ENCODE peak calls at places on chromosomes 3 and 15, in four cellular contexts. One of them, this sample, is unnamed.

GRCh38 chr15:29270169-29270955 is 740 bp upstream of the NSMCE3 start:
- DNase-seq in A549: no peak
- DNase-seq in HepG2: no peak
- DNase-seq in K562: no peak
- DNase-seq in this sample: no peak

GRCh38 chr15:59456114-59456513 is 18.1 kb downstream of the FAM81A start:
- DNase-seq in A549: no peak
- DNase-seq in HepG2: no peak
- DNase-seq in K562: no peak
- DNase-seq in this sample: no peak

GRCh38 chr15:74464897-74465296 is 3.9 kb upstream of the UBL7 start:
- DNase-seq in A549: no peak
- DNase-seq in HepG2: no peak
- DNase-seq in K562: no peak
- DNase-seq in this sample: no peak

GRCh38 chr3:185263423-185263822 is 9.6 kb upstream of the EHHADH start:
- DNase-seq in A549: no peak
- DNase-seq in HepG2: no peak
- DNase-seq in K562: no peak
- DNase-seq in this sample: no peak

GRCh38 chr3:189862385-189863023 is 231.3 kb downstream of the TP63 start:
- DNase-seq in A549: no peak
- DNase-seq in HepG2: no peak
- DNase-seq in K562: no peak
- DNase-seq in this sample: no peak

GRCh38 chr3:36444909-36445308 is 64.6 kb downstream of the STAC start:
- DNase-seq in A549: no peak
- DNase-seq in HepG2: no peak
- DNase-seq in K562: no peak
- DNase-seq in this sample: no peak

GRCh38 chr3:194537732-194538247 is 51.0 kb upstream of the ATP13A3 start:
- DNase-seq in A549: peak; percentile 60
- DNase-seq in HepG2: peak; percentile 67
- DNase-seq in K562: no peak
- DNase-seq in this sample: no peak

GRCh38 chr3:40009991-40010390 is 200.6 kb downstream of the MYRIP start:
- DNase-seq in A549: no peak
- DNase-seq in HepG2: no peak
- DNase-seq in K562: no peak
- DNase-seq in this sample: no peak

GRCh38 chr3:151538706-151539403 is 78.0 kb upstream of the IGSF10 start:
- DNase-seq in A549: no peak
- DNase-seq in HepG2: no peak
- DNase-seq in K562: peak; percentile 8
- DNase-seq in this sample: no peak

GRCh38 chr15:56879502-56879901 is 38.9 kb upstream of the TCF12 start:
- DNase-seq in A549: no peak
- DNase-seq in HepG2: no peak
- DNase-seq in K562: no peak
- DNase-seq in this sample: no peak
- TF ChIP-seq NR3C1 in A549: no peak
- TF ChIP-seq NR3C1 in HepG2: no peak
- TF ChIP-seq NR3C1 in K562: no peak
- TF ChIP-seq NR3C1 in this sample: no peak

GRCh38 chr3:139458348-139458747 is 18.0 kb downstream of the RBP2 start:
- DNase-seq in A549: no peak
- DNase-seq in HepG2: no peak
- DNase-seq in K562: no peak
- DNase-seq in this sample: no peak
- TF ChIP-seq USF2 in A549: no peak
- TF ChIP-seq USF2 in HepG2: no peak
- TF ChIP-seq USF2 in K562: no peak
- TF ChIP-seq USF2 in this sample: no peak

GRCh38 chr3:13767896-13768295 is 112.0 kb downstream of the WNT7A start:
- DNase-seq in A549: no peak
- DNase-seq in HepG2: no peak
- DNase-seq in K562: no peak
- DNase-seq in this sample: no peak
- TF ChIP-seq NR3C1 in A549: no peak
- TF ChIP-seq NR3C1 in HepG2: no peak
- TF ChIP-seq NR3C1 in K562: no peak
- TF ChIP-seq NR3C1 in this sample: no peak

DNA sequence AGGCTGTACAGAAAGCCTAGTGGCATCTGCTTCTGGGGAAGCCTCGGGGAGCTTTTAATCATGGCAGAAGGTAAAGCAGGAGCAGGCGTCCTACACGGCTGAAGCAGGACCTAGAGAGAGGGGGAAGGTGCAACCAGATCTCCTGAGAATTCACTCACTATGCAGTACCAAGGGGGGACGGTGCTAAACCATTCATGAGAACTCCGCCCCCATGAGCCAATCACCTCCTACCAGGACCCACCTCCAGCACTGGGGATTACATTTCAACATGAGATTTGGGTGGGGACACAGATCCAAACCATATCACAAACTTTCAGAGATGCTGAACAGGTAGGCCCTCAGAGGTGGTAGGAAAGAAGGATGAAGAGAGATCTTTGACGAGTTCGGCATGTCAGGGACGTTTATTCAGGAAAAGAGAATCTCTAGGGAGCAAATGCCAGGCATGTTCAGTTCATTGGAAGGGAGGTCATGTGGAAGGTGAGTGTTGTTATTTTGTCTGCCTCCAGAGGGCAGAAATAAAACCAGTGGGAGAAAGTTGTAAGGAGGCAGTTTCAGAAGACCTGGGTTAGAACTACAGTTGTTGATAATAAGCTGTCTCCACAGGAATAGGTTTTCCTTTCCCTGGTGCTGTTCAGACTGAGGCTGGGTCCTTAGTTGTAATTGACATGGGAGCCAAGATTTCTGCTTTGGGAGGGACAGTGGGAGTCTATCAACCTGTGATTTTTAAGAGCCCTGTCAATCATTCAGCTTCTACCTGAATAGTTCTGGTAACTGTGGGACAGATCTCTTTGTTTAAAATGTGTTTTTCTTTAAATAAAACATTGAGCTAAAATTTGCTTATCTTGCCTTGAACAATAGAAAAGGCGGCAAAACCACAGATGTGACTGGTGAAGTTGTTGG is 4.3 kb upstream of the FNDC3B start:
- DNase-seq in A549: peak; percentile 32
- DNase-seq in HepG2: no peak
- DNase-seq in K562: peak; percentile 46
- DNase-seq in this sample: peak; percentile 37
- TF ChIP-seq USF2 in A549: no peak
- TF ChIP-seq USF2 in HepG2: no peak
- TF ChIP-seq USF2 in K562: no peak
- TF ChIP-seq USF2 in this sample: no peak

GRCh38 chr3:67090472-67090871 is 92.4 kb downstream of the KBTBD8 start:
- DNase-seq in A549: no peak
- DNase-seq in HepG2: no peak
- DNase-seq in K562: no peak
- DNase-seq in this sample: no peak

GRCh38 chr3:67094769-67095168 is 96.7 kb downstream of the KBTBD8 start:
- DNase-seq in A549: no peak
- DNase-seq in HepG2: no peak
- DNase-seq in K562: no peak
- DNase-seq in this sample: no peak

GRCh38 chr3:67094167-67094566 is 96.1 kb downstream of the KBTBD8 start:
- DNase-seq in A549: no peak
- DNase-seq in HepG2: no peak
- DNase-seq in K562: no peak
- DNase-seq in this sample: no peak

GRCh38 chr3:67087788-67088187 is 89.7 kb downstream of the KBTBD8 start:
- DNase-seq in A549: no peak
- DNase-seq in HepG2: no peak
- DNase-seq in K562: no peak
- DNase-seq in this sample: no peak

DNA sequence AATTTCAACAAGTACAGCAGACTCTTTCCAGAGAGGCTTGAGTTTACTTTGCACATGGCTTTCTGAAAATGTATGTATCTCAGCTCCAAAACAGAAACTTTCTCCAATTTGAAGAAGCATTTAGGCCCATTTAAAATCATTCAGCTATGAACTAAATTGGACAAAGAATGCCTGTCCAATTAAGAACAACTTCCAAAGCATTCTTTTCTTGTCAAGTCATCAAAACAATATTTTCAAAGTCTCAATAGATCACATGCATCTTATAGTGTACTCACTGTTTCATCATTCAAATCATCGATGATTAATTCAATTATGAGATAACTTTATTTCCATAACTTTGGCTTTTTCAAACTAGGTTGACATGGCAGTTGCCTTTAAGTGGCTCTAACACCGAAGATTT is 95.2 kb downstream of the KBTBD8 start:
- DNase-seq in A549: no peak
- DNase-seq in HepG2: no peak
- DNase-seq in K562: no peak
- DNase-seq in this sample: no peak
- TF ChIP-seq NR3C1 in A549: no peak
- TF ChIP-seq NR3C1 in HepG2: no peak
- TF ChIP-seq NR3C1 in K562: no peak
- TF ChIP-seq NR3C1 in this sample: no peak

DNA sequence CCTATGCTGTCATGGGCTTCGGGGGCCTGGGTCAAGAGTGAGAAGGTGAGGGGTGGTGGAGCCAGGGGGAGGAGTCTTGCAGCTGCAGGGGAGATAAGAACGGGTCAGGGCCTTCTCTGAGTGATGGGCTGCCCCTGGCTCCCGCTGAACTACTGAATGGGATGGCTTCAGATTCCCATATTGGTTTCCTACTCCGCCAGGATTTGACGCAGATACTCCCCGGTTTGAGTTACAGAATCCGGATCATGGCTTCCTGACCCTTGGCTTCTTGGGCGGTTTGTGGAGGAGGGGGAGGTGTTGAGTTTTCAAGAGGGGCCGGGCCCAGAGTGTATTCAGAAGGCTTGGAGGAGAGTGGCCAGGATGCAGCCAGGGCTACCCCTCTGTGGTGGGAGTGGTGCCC is 119.9 kb upstream of the ATP2B2 start:
- DNase-seq in A549: no peak
- DNase-seq in HepG2: no peak
- DNase-seq in K562: no peak
- DNase-seq in this sample: no peak
- TF ChIP-seq USF2 in A549: no peak
- TF ChIP-seq USF2 in HepG2: no peak
- TF ChIP-seq USF2 in K562: no peak
- TF ChIP-seq USF2 in this sample: no peak

DNA sequence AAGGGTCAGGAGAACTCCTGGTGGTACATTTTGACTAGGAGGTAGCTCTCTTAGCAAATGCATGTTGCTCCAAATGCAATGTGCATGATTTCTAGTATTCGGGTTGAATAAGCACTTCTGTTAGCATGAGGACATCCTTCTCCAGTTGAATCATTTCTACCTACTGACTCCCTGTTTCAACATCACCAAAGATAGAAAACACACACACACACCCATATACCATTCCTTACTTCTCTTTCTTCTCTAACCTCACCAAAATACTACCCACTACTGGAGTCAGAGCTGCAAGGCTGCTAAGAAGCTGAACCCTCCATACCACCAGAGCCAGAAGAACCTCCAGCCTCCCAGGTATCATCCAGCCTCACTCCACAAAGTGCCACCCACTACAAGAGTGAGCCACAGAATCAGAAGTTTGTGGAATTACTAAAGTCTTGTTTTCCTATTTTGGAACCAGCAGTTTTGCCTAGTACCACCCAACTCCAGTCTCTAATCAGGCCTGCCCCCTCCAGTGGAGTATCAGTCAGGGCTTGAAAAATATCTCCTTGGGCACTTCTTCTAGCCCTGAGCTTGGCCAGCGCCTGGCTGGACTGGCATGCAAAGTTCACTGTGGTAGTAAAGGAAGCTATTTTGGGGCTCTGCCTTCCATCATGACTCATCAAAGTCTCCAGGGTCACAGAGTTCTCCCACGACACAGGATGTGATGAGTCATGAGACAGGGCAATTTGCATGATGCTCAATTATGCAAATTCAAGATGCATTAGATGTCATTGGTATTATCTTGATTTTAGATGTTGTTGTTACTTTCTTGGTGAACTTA is 110.2 kb downstream of the CYP19A1 start:
- DNase-seq in A549: peak; percentile 69
- DNase-seq in HepG2: peak; percentile 24
- DNase-seq in K562: peak; percentile 74
- DNase-seq in this sample: no peak
- TF ChIP-seq NR3C1 in A549: no peak
- TF ChIP-seq NR3C1 in HepG2: no peak
- TF ChIP-seq NR3C1 in K562: no peak
- TF ChIP-seq NR3C1 in this sample: no peak

GRCh38 chr3:16467368-16467767 is 46.1 kb downstream of the RFTN1 start:
- DNase-seq in A549: no peak
- DNase-seq in HepG2: no peak
- DNase-seq in K562: no peak
- DNase-seq in this sample: no peak

GRCh38 chr3:16471897-16472296 is 41.6 kb downstream of the RFTN1 start:
- DNase-seq in A549: no peak
- DNase-seq in HepG2: no peak
- DNase-seq in K562: no peak
- DNase-seq in this sample: no peak

GRCh38 chr3:16466822-16467221 is 46.7 kb downstream of the RFTN1 start:
- DNase-seq in A549: no peak
- DNase-seq in HepG2: no peak
- DNase-seq in K562: no peak
- DNase-seq in this sample: no peak

GRCh38 chr3:16470590-16470989 is 42.9 kb downstream of the RFTN1 start:
- DNase-seq in A549: no peak
- DNase-seq in HepG2: no peak
- DNase-seq in K562: no peak
- DNase-seq in this sample: no peak

GRCh38 chr3:16468114-16469098 is 45.1 kb downstream of the RFTN1 start:
- DNase-seq in A549: no peak
- DNase-seq in HepG2: no peak
- DNase-seq in K562: no peak
- DNase-seq in this sample: no peak
- TF ChIP-seq USF2 in A549: no peak
- TF ChIP-seq USF2 in HepG2: no peak
- TF ChIP-seq USF2 in K562: no peak
- TF ChIP-seq USF2 in this sample: no peak

GRCh38 chr15:58062983-58063382 is 2.5 kb downstream of the ALDH1A2 start:
- DNase-seq in A549: no peak
- DNase-seq in HepG2: no peak
- DNase-seq in K562: no peak
- DNase-seq in this sample: no peak

GRCh38 chr15:58065011-58065444 is 483 bp downstream of the ALDH1A2 start:
- DNase-seq in A549: no peak
- DNase-seq in HepG2: no peak
- DNase-seq in K562: peak; percentile 38
- DNase-seq in this sample: peak; percentile 46

GRCh38 chr15:58064119-58065010 is 1.1 kb downstream of the ALDH1A2 start:
- DNase-seq in A549: no peak
- DNase-seq in HepG2: no peak
- DNase-seq in K562: no peak
- DNase-seq in this sample: no peak

GRCh38 chr15:58062175-58062574 is 3.3 kb downstream of the ALDH1A2 start:
- DNase-seq in A549: no peak
- DNase-seq in HepG2: no peak
- DNase-seq in K562: no peak
- DNase-seq in this sample: no peak

DNA sequence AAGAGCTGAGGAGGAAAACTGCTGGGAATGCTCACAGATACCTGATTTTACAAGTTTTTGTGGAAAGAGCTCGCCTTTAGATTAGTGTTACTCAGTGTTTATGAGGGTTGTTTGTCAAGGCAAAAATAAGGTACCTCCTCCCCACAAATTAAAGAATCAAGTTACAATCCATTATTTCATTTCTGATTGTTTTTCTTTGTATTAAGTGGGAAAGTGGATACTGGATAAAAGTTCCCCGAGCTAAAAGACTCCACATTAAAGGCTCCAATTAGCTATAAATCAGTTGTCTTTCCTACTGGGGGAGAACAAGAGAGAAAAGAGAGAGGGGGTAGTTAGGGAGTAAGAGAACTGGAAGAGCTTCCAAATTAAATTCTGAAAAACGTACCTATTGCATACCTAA is 1.9 kb downstream of the ALDH1A2 start:
- DNase-seq in A549: no peak
- DNase-seq in HepG2: no peak
- DNase-seq in K562: no peak
- DNase-seq in this sample: no peak
- TF ChIP-seq NR3C1 in A549: no peak
- TF ChIP-seq NR3C1 in HepG2: no peak
- TF ChIP-seq NR3C1 in K562: no peak
- TF ChIP-seq NR3C1 in this sample: no peak

This sample was measured in WTC11.